ENCODE peak calls at places on chromosomes 6 and 20, in six cellular contexts. One of them, this sample, is unnamed. For H3K9me3 and H3K4me1, the result is how much of the 10 kb centered on the place peaks cover.

GRCh38 chr6:134145786-134146185 is 93.4 kb upstream of the SLC2A12 start:
- DNase-seq in colonic mucosa: no peak
- DNase-seq in SK-N-SH: no peak
- DNase-seq in OCI-LY7: peak
- DNase-seq in IMR-90: peak
- DNase-seq in heart left ventricle: no peak
- DNase-seq in this sample: no peak

GRCh38 chr20:51463560-51463959 is 79.0 kb downstream of the NFATC2 start:
- DNase-seq in colonic mucosa: no peak
- DNase-seq in SK-N-SH: no peak
- DNase-seq in OCI-LY7: no peak
- DNase-seq in IMR-90: no peak
- DNase-seq in heart left ventricle: no peak
- DNase-seq in this sample: no peak

GRCh38 chr6:166097914-166098522 is 69.6 kb downstream of the TBXT start:
- DNase-seq in colonic mucosa: peak
- DNase-seq in SK-N-SH: peak
- DNase-seq in OCI-LY7: no peak
- DNase-seq in IMR-90: peak
- DNase-seq in heart left ventricle: peak
- DNase-seq in this sample: peak

GRCh38 chr20:41408131-41408789 is 41.6 kb upstream of the EMILIN3 start:
- DNase-seq in colonic mucosa: no peak
- DNase-seq in SK-N-SH: no peak
- DNase-seq in OCI-LY7: no peak
- DNase-seq in IMR-90: no peak
- DNase-seq in heart left ventricle: no peak
- DNase-seq in this sample: no peak

GRCh38 chr6:168177492-168177891 is 98.5 kb upstream of the FRMD1 start:
- DNase-seq in colonic mucosa: no peak
- DNase-seq in SK-N-SH: no peak
- DNase-seq in OCI-LY7: no peak
- DNase-seq in IMR-90: no peak
- DNase-seq in heart left ventricle: no peak
- DNase-seq in this sample: no peak

GRCh38 chr6:127464881-127465459 is 5.8 kb upstream of the KIAA0408 start:
- DNase-seq in colonic mucosa: peak
- DNase-seq in SK-N-SH: peak
- DNase-seq in OCI-LY7: peak
- DNase-seq in IMR-90: peak
- DNase-seq in heart left ventricle: peak
- DNase-seq in this sample: peak

GRCh38 chr6:67916389-67916788 is 718.7 kb upstream of the ADGRB3 start:
- DNase-seq in colonic mucosa: no peak
- DNase-seq in SK-N-SH: no peak
- DNase-seq in OCI-LY7: no peak
- DNase-seq in IMR-90: no peak
- DNase-seq in heart left ventricle: no peak
- DNase-seq in this sample: no peak

GRCh38 chr20:57435498-57436222 is 44.5 kb downstream of the RBM38 start:
- DNase-seq in colonic mucosa: peak
- DNase-seq in SK-N-SH: no peak
- DNase-seq in OCI-LY7: peak
- DNase-seq in IMR-90: no peak
- DNase-seq in heart left ventricle: no peak
- DNase-seq in this sample: peak

GRCh38 chr6:141956046-141956761 is 176.5 kb upstream of the GJE1 start:
- DNase-seq in colonic mucosa: no peak
- DNase-seq in SK-N-SH: no peak
- DNase-seq in OCI-LY7: no peak
- DNase-seq in IMR-90: peak
- DNase-seq in heart left ventricle: no peak
- DNase-seq in this sample: no peak

GRCh38 chr20:10581823-10582222 is 92.0 kb downstream of the JAG1 start:
- DNase-seq in colonic mucosa: no peak
- DNase-seq in SK-N-SH: no peak
- DNase-seq in OCI-LY7: no peak
- DNase-seq in IMR-90: peak
- DNase-seq in heart left ventricle: no peak
- DNase-seq in this sample: no peak

GRCh38 chr20:25054995-25055629 is 2.8 kb downstream of the ACSS1 start:
- DNase-seq in colonic mucosa: no peak
- DNase-seq in SK-N-SH: no peak
- DNase-seq in OCI-LY7: no peak
- DNase-seq in IMR-90: peak
- DNase-seq in heart left ventricle: no peak
- DNase-seq in this sample: no peak

GRCh38 chr6:131755597-131755996 is 44.8 kb upstream of the CTAGE9 start:
- DNase-seq in colonic mucosa: no peak
- DNase-seq in SK-N-SH: no peak
- DNase-seq in OCI-LY7: no peak
- DNase-seq in IMR-90: peak
- DNase-seq in heart left ventricle: no peak
- DNase-seq in this sample: no peak

GRCh38 chr20:61162506-61162905 is 89.6 kb upstream of the CDH4 start:
- DNase-seq in colonic mucosa: no peak
- DNase-seq in SK-N-SH: no peak
- DNase-seq in OCI-LY7: no peak
- DNase-seq in IMR-90: no peak
- DNase-seq in heart left ventricle: no peak
- DNase-seq in this sample: no peak

GRCh38 chr20:49541733-49542513 is 26.0 kb downstream of the PTGIS start:
- DNase-seq in colonic mucosa: peak
- DNase-seq in SK-N-SH: peak
- DNase-seq in OCI-LY7: peak
- DNase-seq in IMR-90: peak
- DNase-seq in heart left ventricle: no peak
- DNase-seq in this sample: peak

GRCh38 chr20:50459124-50459918 is 50.9 kb upstream of the PTPN1 start:
- DNase-seq in colonic mucosa: no peak
- DNase-seq in SK-N-SH: no peak
- DNase-seq in OCI-LY7: no peak
- DNase-seq in IMR-90: no peak
- DNase-seq in heart left ventricle: no peak
- DNase-seq in this sample: no peak

GRCh38 chr6:39978240-39978639 is 44.0 kb upstream of the MOCS1 start:
- DNase-seq in colonic mucosa: peak
- DNase-seq in SK-N-SH: no peak
- DNase-seq in OCI-LY7: no peak
- DNase-seq in IMR-90: no peak
- DNase-seq in heart left ventricle: no peak
- DNase-seq in this sample: no peak

GRCh38 chr20:48017992-48018391 is 232.7 kb upstream of the SULF2 start:
- DNase-seq in colonic mucosa: no peak
- DNase-seq in SK-N-SH: no peak
- DNase-seq in OCI-LY7: no peak
- DNase-seq in IMR-90: no peak
- DNase-seq in heart left ventricle: no peak
- DNase-seq in this sample: no peak

GRCh38 chr6:15622045-15622750 is 40.6 kb downstream of the DTNBP1 start:
- DNase-seq in colonic mucosa: no peak
- DNase-seq in SK-N-SH: no peak
- DNase-seq in OCI-LY7: no peak
- DNase-seq in IMR-90: peak
- DNase-seq in heart left ventricle: no peak
- DNase-seq in this sample: no peak

GRCh38 chr6:165365371-165365770 is 56.0 kb upstream of the C6orf118 start:
- DNase-seq in colonic mucosa: no peak
- DNase-seq in SK-N-SH: no peak
- DNase-seq in OCI-LY7: no peak
- DNase-seq in IMR-90: no peak
- DNase-seq in heart left ventricle: no peak
- DNase-seq in this sample: no peak

GRCh38 chr20:33489495-33490022 is 337 bp upstream of the CBFA2T2 start:
- DNase-seq in colonic mucosa: peak
- DNase-seq in SK-N-SH: peak
- DNase-seq in OCI-LY7: peak
- DNase-seq in IMR-90: peak
- DNase-seq in heart left ventricle: peak
- DNase-seq in this sample: peak

GRCh38 chr20:57658447-57659130 is 38.4 kb upstream of the ZBP1 start:
- DNase-seq in colonic mucosa: peak
- DNase-seq in SK-N-SH: peak
- DNase-seq in OCI-LY7: no peak
- DNase-seq in IMR-90: no peak
- DNase-seq in heart left ventricle: no peak
- DNase-seq in this sample: no peak

GRCh38 chr20:58515240-58516212 is at the start of gene APCDD1L:
- DNase-seq in colonic mucosa: no peak
- DNase-seq in SK-N-SH: no peak
- DNase-seq in OCI-LY7: no peak
- DNase-seq in IMR-90: peak
- DNase-seq in heart left ventricle: no peak
- DNase-seq in this sample: peak

GRCh38 chr6:117496383-117496990 is 14.0 kb downstream of the DCBLD1 start:
- DNase-seq in colonic mucosa: no peak
- DNase-seq in SK-N-SH: no peak
- DNase-seq in OCI-LY7: no peak
- DNase-seq in IMR-90: peak
- DNase-seq in heart left ventricle: no peak
- DNase-seq in this sample: no peak

GRCh38 chr6:88972504-88973423 is 9.3 kb upstream of the RNGTT start:
- DNase-seq in colonic mucosa: no peak
- DNase-seq in SK-N-SH: no peak
- DNase-seq in OCI-LY7: no peak
- DNase-seq in IMR-90: no peak
- DNase-seq in heart left ventricle: no peak
- DNase-seq in this sample: no peak

GRCh38 chr6:134982161-134982560 is 32.3 kb upstream of the ALDH8A1 start:
- DNase-seq in colonic mucosa: no peak
- DNase-seq in SK-N-SH: no peak
- DNase-seq in OCI-LY7: no peak
- DNase-seq in IMR-90: no peak
- DNase-seq in heart left ventricle: no peak
- DNase-seq in this sample: no peak

GRCh38 chr6:26401987-26402658 is at the start of gene BTN3A1:
- DNase-seq in colonic mucosa: peak
- DNase-seq in SK-N-SH: peak
- DNase-seq in OCI-LY7: peak
- DNase-seq in IMR-90: peak
- DNase-seq in heart left ventricle: peak
- DNase-seq in this sample: peak

GRCh38 chr20:31308535-31309162 is at the start of gene DEFB116:
- DNase-seq in colonic mucosa: no peak
- DNase-seq in SK-N-SH: no peak
- DNase-seq in OCI-LY7: no peak
- DNase-seq in IMR-90: no peak
- DNase-seq in heart left ventricle: no peak
- DNase-seq in this sample: no peak
- H3K9me3 ChIP-seq in colonic mucosa: under half
- H3K9me3 ChIP-seq in SK-N-SH: under half
- H3K9me3 ChIP-seq in OCI-LY7: under half
- H3K9me3 ChIP-seq in IMR-90: under half
- H3K9me3 ChIP-seq in heart left ventricle: under half
- H3K9me3 ChIP-seq in this sample: under half

DNA sequence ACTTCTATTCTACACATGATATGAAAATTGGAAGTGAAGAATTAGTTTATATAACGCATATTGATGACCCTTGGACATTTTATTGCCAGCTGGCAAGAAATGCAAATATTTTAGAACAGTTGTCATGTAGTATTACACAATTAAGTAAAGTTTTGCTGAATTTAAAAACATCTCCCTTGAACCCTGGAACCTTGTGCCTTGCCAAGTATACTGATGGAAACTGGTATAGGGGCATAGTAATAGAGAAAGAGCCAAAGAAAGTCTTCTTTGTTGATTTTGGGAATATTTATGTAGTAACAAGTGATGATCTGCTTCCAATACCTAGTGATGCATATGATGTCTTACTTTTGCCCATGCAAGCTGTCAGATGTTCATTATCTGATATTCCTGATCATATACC is 3.4 kb downstream of the TDRD6 start:
- DNase-seq in colonic mucosa: no peak
- DNase-seq in SK-N-SH: no peak
- DNase-seq in OCI-LY7: no peak
- DNase-seq in IMR-90: no peak
- DNase-seq in heart left ventricle: no peak
- DNase-seq in this sample: no peak
- TF ChIP-seq CTCF in colonic mucosa: no peak
- TF ChIP-seq CTCF in SK-N-SH: no peak
- TF ChIP-seq CTCF in OCI-LY7: no peak
- TF ChIP-seq CTCF in IMR-90: no peak
- TF ChIP-seq CTCF in heart left ventricle: no peak
- TF ChIP-seq CTCF in this sample: no peak

GRCh38 chr6:149332602-149333311 is 15.2 kb downstream of the TAB2 start:
- DNase-seq in colonic mucosa: no peak
- DNase-seq in SK-N-SH: no peak
- DNase-seq in OCI-LY7: no peak
- DNase-seq in IMR-90: no peak
- DNase-seq in heart left ventricle: no peak
- DNase-seq in this sample: no peak
- H3K4me1 ChIP-seq in colonic mucosa: under half
- H3K4me1 ChIP-seq in SK-N-SH: under half
- H3K4me1 ChIP-seq in OCI-LY7: under half
- H3K4me1 ChIP-seq in IMR-90: under half
- H3K4me1 ChIP-seq in heart left ventricle: half or more
- H3K4me1 ChIP-seq in this sample: under half

GRCh38 chr6:147301070-147301469 is 96.9 kb downstream of the STXBP5 start:
- DNase-seq in colonic mucosa: no peak
- DNase-seq in SK-N-SH: no peak
- DNase-seq in OCI-LY7: no peak
- DNase-seq in IMR-90: no peak
- DNase-seq in heart left ventricle: no peak
- DNase-seq in this sample: no peak
- H3K9me3 ChIP-seq in colonic mucosa: under half
- H3K9me3 ChIP-seq in SK-N-SH: under half
- H3K9me3 ChIP-seq in OCI-LY7: under half
- H3K9me3 ChIP-seq in IMR-90: under half
- H3K9me3 ChIP-seq in heart left ventricle: under half
- H3K9me3 ChIP-seq in this sample: under half

DNA sequence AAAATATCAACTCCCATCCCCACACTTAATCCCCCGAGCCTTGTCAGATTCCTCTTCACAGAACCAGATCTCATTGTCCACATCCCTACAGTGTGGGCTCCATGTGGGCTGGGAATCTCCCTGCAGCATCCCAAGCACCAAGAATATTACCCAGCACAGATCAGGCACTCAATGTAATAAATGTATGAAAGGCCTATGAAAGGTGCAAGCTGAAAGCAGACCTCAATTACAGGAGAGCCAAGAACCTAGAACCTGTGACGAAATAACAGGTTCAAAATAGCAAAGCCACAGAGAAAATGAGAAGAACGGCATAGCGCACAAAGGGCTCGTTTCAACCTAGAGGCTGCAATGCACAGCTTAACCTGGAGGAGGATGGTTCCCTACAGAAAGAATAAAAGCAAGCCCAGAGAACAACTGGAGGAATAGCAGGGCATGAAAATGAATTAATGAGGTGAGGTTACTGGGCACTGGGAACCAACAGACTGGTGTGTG is 3.1 kb downstream of the SLC23A2 start:
- DNase-seq in colonic mucosa: no peak
- DNase-seq in SK-N-SH: no peak
- DNase-seq in OCI-LY7: peak
- DNase-seq in IMR-90: no peak
- DNase-seq in heart left ventricle: no peak
- DNase-seq in this sample: no peak
- TF ChIP-seq CTCF in colonic mucosa: no peak
- TF ChIP-seq CTCF in SK-N-SH: no peak
- TF ChIP-seq CTCF in OCI-LY7: peak
- TF ChIP-seq CTCF in IMR-90: no peak
- TF ChIP-seq CTCF in heart left ventricle: no peak
- TF ChIP-seq CTCF in this sample: no peak

GRCh38 chr6:111738631-111739030 is 133.0 kb upstream of the TRAF3IP2 start:
- DNase-seq in colonic mucosa: no peak
- DNase-seq in SK-N-SH: no peak
- DNase-seq in OCI-LY7: no peak
- DNase-seq in IMR-90: no peak
- DNase-seq in heart left ventricle: no peak
- DNase-seq in this sample: no peak
- H3K4me1 ChIP-seq in colonic mucosa: under half
- H3K4me1 ChIP-seq in SK-N-SH: under half
- H3K4me1 ChIP-seq in OCI-LY7: under half
- H3K4me1 ChIP-seq in IMR-90: under half
- H3K4me1 ChIP-seq in heart left ventricle: under half
- H3K4me1 ChIP-seq in this sample: under half

This sample was measured in mucosa of descending colon.